ENCODE peak calls at places on chromosome 5, in eight cellular contexts. D is epithelial cell of esophagus; W is lower leg skin; T is CD4-positive, alpha-beta T cell; L is endothelial cell; G is heart left ventricle; H is neural crest cell; X is astrocyte of the spinal cord. R is an unnamed sample.

GRCh38 chr5:84480873-84481637 is 96.4 kb upstream of the EDIL3 start:
- DNase-seq in D (peak; percentile 70), W (no peak), T (no peak), L (no peak), G (no peak), H (no peak), X (no peak), R (no peak)

GRCh38 chr5:1764606-1764960 is 35.1 kb downstream of the MRPL36 start:
- DNase-seq in D (no peak), W (peak; percentile 70), T (no peak), L (no peak), G (peak; percentile 37), H (no peak), X (no peak), R (no peak)

GRCh38 chr5:149794338-149795023 is 64.4 kb downstream of the PPARGC1B start:
- DNase-seq in D (no peak), W (no peak), T (no peak), L (no peak), G (no peak), H (no peak), X (no peak), R (no peak)

GRCh38 chr5:126044111-126044668 is 379.0 kb upstream of the GRAMD2B start:
- DNase-seq in D (peak; percentile 13), W (no peak), T (no peak), L (no peak), G (no peak), H (no peak), X (peak; percentile 65), R (no peak)

GRCh38 chr5:130189961-130190360 is 285.7 kb downstream of the CHSY3 start:
- DNase-seq in D (peak; percentile 87), W (no peak), T (no peak), L (no peak), G (no peak), H (no peak), X (no peak), R (no peak)

GRCh38 chr5:122137702-122138101 is 8.4 kb downstream of the ZNF474 start:
- DNase-seq in D (no peak), W (no peak), T (no peak), L (no peak), G (no peak), H (no peak), X (no peak), R (no peak)

GRCh38 chr5:9015250-9015936 is 530.5 kb downstream of the SEMA5A start:
- DNase-seq in D (no peak), W (no peak), T (no peak), L (no peak), G (no peak), H (no peak), X (peak; percentile 40), R (no peak)

GRCh38 chr5:172769598-172770373 is 1.2 kb downstream of the DUSP1 start:
- DNase-seq in D (no peak), W (peak; percentile 75), T (no peak), L (no peak), G (peak; percentile 69), H (no peak), X (peak; percentile 58), R (no peak)

GRCh38 chr5:2677689-2678088 is 73.8 kb downstream of the IRX2 start:
- DNase-seq in D (no peak), W (no peak), T (no peak), L (no peak), G (no peak), H (no peak), X (no peak), R (no peak)

GRCh38 chr5:75524591-75524990 is 12.9 kb downstream of the POLK start:
- DNase-seq in D (no peak), W (no peak), T (no peak), L (no peak), G (no peak), H (no peak), X (no peak), R (no peak)

GRCh38 chr5:119285070-119285916 is 70.5 kb upstream of the TNFAIP8 start:
- DNase-seq in D (no peak), W (no peak), T (no peak), L (no peak), G (no peak), H (no peak), X (no peak), R (no peak)

GRCh38 chr5:172798422-172799215 is 27.6 kb upstream of the DUSP1 start:
- DNase-seq in D (peak; percentile 88), W (peak; percentile 88), T (no peak), L (no peak), G (no peak), H (no peak), X (peak; percentile 92), R (no peak)

GRCh38 chr5:2000591-2000990 is 117.9 kb upstream of the IRX4 start:
- DNase-seq in D (no peak), W (peak; percentile 82), T (no peak), L (no peak), G (no peak), H (no peak), X (no peak), R (no peak)

GRCh38 chr5:44299394-44299793 is 89.8 kb downstream of the FGF10 start:
- DNase-seq in D (no peak), W (no peak), T (no peak), L (no peak), G (no peak), H (no peak), X (no peak), R (no peak)

GRCh38 chr5:178581621-178582020 is 8.6 kb downstream of the COL23A1 start:
- DNase-seq in D (no peak), W (no peak), T (no peak), L (no peak), G (no peak), H (no peak), X (no peak), R (no peak)

GRCh38 chr5:150075233-150075632 is 11.1 kb downstream of the CSF1R start:
- DNase-seq in D (no peak), W (peak; percentile 49), T (no peak), L (no peak), G (no peak), H (no peak), X (no peak), R (no peak)

GRCh38 chr5:148469446-148470062 is 85.8 kb downstream of the FBXO38 start:
- DNase-seq in D (peak; percentile 29), W (no peak), T (no peak), L (no peak), G (no peak), H (no peak), X (peak; percentile 74), R (no peak)

DNA sequence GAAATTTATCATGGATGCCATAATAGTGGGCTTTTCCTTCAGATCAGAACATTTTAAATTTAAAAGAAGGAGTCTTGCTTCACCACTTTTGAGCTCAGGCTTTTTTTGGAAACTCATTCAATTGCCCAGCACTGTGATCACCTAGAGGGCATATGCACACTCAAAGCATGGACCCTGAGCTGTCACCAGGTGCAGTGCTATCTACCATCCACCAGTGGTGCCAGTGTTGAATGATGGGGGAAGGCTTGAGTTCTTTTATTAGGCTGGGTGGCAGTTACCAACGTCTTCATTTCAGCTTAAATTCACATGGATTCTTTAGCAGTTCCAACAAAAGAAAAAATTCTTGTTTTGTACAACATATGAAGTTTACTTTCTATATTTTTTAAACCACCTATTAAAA is 164.1 kb downstream of the CFAP90 start:
- DNase-seq in D (no peak), W (no peak), T (no peak), L (no peak), G (no peak), H (no peak), X (no peak), R (no peak)
- TF ChIP-seq CTCF in D (no peak), W (no peak), T (no peak), L (no peak), G (no peak), H (no peak), X (no peak), R (no peak)

DNA sequence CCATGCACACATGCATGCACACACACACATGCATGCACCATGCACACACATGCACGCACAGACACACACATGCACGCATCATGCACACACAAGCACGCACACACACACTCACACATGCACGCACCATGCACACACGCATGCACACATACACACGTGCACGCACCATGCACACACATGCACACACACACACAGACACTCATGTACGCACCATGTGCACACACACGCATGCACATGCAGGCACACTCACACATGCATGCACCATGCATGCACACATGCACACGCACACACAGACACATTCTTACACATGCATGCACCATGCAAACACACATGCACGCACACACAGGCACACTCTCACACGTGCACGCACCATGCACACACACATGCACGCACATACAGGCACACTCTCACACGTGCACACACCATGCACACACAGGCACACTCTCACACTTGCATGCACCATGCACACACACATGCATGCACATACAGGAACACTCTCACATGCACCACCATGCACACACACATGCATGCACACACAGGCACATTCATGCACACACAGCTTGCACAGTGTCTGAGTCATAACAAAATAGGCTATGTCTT is 117.5 kb downstream of the TENT4A start:
- DNase-seq in D (no peak), W (no peak), T (no peak), L (no peak), G (no peak), H (no peak), X (no peak), R (no peak)
- TF ChIP-seq CTCF in D (no peak), W (no peak), T (no peak), L (no peak), G (no peak), H (no peak), X (no peak), R (no peak)

DNA sequence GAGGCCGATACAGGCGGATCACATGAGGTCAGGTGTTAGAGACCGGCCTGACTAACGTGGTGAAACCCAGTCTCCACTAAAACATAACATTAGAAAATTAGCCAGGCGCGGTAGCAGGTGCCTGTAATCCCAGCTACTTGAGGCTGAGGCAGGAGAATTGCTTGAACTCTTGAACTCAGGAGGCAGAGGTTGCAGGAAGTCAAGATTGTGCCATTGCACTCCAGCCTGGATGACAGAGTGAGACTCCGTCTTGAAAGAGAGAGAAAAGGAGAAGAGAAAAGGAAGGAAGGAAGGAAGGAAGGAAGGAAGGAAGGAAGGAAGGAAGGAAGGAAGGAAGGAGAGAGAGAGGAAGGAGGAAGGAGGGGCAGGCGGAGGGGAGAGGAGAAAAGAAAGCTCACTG is 45.0 kb downstream of the MYO10 start:
- DNase-seq in D (no peak), W (peak; percentile 25), T (no peak), L (no peak), G (no peak), H (no peak), X (no peak), R (no peak)
- TF ChIP-seq CTCF in D (no peak), W (no peak), T (no peak), L (no peak), G (no peak), H (no peak), X (no peak), R (no peak)

DNA sequence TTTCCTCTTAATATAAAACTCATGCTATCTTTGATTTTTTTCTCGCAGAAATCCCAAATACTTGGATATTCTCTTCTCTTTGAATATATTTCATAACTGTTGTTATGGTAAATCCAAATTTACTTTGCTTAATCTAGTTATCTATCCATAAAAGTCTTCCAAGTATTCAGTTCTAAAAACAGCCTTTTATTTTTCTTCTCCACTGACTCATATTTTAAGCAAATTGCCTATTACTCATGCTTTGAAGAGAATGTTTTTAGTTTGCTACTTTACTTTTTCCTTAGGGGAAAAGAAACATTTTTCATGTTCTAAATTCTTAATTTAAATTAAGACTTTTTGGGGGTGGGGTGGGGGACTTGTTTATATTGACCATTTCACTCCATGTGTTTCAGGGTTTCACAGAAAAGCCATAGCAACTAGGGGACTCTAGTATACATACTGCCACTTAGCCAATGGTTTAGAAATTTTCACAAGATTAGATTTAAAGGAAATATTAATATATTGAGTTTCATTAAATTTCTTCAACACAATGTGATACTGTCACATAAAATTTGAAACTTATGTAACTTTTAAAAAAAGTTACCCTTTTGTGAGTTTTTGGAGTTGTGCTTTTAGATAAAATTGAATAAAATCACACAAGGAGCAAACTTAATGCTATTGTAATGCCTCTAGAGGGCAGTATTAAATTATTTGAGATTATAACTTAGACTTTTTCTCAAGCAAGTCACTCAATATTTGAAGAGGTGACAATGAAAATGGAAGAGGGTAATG is 545.8 kb upstream of the ARRDC3 start:
- DNase-seq in D (peak; percentile 7), W (no peak), T (no peak), L (no peak), G (no peak), H (no peak), X (peak; percentile 69), R (no peak)
- TF ChIP-seq CTCF in D (peak; percentile 20), W (no peak), T (peak; percentile 17), L (peak; percentile 74), G (peak; percentile 38), H (peak; percentile 78), X (peak; percentile 38), R (no peak)

R was measured in activated B cell treated with CpG ODN at 0.5 μM for 24 hours.